ENCODE peak calls at places on chromosomes 7 and 10, in six cellular contexts. M is activated T-cell treated with anti-CD3 and anti-CD28 coated beads for 1 hour; X is stimulated activated CD4-positive, alpha-beta T cell treated with anti-CD3 and anti-CD28 coated beads, Interleukin-12 subunit alpha, Interleukin-12 subunit beta, amount 100 ng/mL, for 24 hours; W is NCI-H2081; D is EH; G is GM13977. P is an unnamed sample.

GRCh38 chr7:145151651-145152050 is 315.8 kb upstream of the TPK1 start:
- DNase-seq in W (no peak), G (no peak), D (no peak), X (no peak), M (no peak), P (no peak)

GRCh38 chr7:30135551-30136271 is 925 bp downstream of the MTURN start:
- DNase-seq in W (peak), D (peak), G (peak), M (peak), X (peak), P (peak)

GRCh38 chr7:65924193-65924592 is 51.3 kb downstream of the VKORC1L1 start:
- DNase-seq in M (no peak), D (no peak), G (no peak), X (no peak), W (no peak), P (no peak)

GRCh38 chr7:14419554-14419953 is 430.1 kb upstream of the ETV1 start:
- DNase-seq in X (no peak), M (no peak), G (no peak), D (no peak), W (no peak), P (no peak)

GRCh38 chr7:86926732-86927131 is 132.7 kb downstream of the ELAPOR2 start:
- DNase-seq in M (no peak), G (peak), D (peak), X (no peak), W (peak), P (peak)

GRCh38 chr10:78910886-78911285 is 157.9 kb upstream of the ZMIZ1 start:
- DNase-seq in X (no peak), G (no peak), W (no peak), M (no peak), D (no peak), P (no peak)

GRCh38 chr10:29386347-29386999 is 97.6 kb downstream of the LYZL1 start:
- DNase-seq in M (no peak), X (no peak), W (peak), G (peak), D (peak), P (peak)

GRCh38 chr7:25215694-25216335 is 12.5 kb downstream of the NPVF start:
- DNase-seq in W (no peak), D (no peak), G (no peak), M (no peak), X (no peak), P (no peak)

GRCh38 chr7:91055219-91055618 is 209.0 kb upstream of the FZD1 start:
- DNase-seq in W (no peak), X (no peak), G (no peak), M (no peak), D (no peak), P (no peak)

GRCh38 chr7:87574630-87575029 is 26.1 kb downstream of the ABCB1 start:
- DNase-seq in D (peak), M (no peak), X (no peak), W (no peak), G (peak), P (peak)

GRCh38 chr10:3142146-3142875 is 30.3 kb downstream of the PITRM1 start:
- DNase-seq in M (no peak), W (no peak), X (no peak), G (no peak), D (no peak), P (no peak)

GRCh38 chr10:15439381-15439837 is 68.3 kb upstream of the FAM171A1 start:
- DNase-seq in X (no peak), W (no peak), G (no peak), M (no peak), D (peak), P (no peak)

GRCh38 chr7:43559939-43560335 is 23.0 kb upstream of the STK17A start:
- DNase-seq in M (no peak), X (no peak), W (no peak), G (no peak), D (no peak), P (no peak)

GRCh38 chr7:55120501-55121198 is 101.8 kb downstream of the EGFR start:
- DNase-seq in X (no peak), W (no peak), M (no peak), D (peak), G (no peak), P (no peak)

P was measured in NB4.